ENCODE peak calls at places on chromosomes 7 and 10, in nine cellular contexts. J, U, Z, C, G, R, H, E and V are unnamed samples.

GRCh38 chr10:74437822-74438221 is 286.8 kb downstream of the ADK start:
- DNase-seq in J (no peak), U (no peak), Z (no peak), C (no peak), G (no peak), R (no peak), H (no peak), E (no peak), V (no peak)

GRCh38 chr7:69812756-69813155 is 214.5 kb downstream of the AUTS2 start:
- DNase-seq in J (no peak), U (no peak), Z (no peak), C (no peak), G (no peak), R (no peak), H (no peak), E (no peak), V (no peak)

GRCh38 chr7:133475655-133476054 is 222.8 kb downstream of the EXOC4 start:
- DNase-seq in J (no peak), U (no peak), Z (no peak), C (no peak), G (no peak), R (no peak), H (no peak), E (no peak), V (no peak)

GRCh38 chr10:127135844-127136577 is 60.4 kb downstream of the INSYN2A start:
- DNase-seq in J (no peak), U (no peak), Z (no peak), C (no peak), G (no peak), R (no peak), H (no peak), E (no peak), V (no peak)

GRCh38 chr7:81260152-81260551 is 341.3 kb upstream of the SEMA3C start:
- DNase-seq in J (no peak), U (no peak), Z (no peak), C (no peak), G (no peak), R (no peak), H (no peak), E (no peak), V (no peak)

GRCh38 chr10:60140681-60141632 is 234.6 kb upstream of the CCDC6 start:
- DNase-seq in J (no peak), U (no peak), Z (peak), C (no peak), G (no peak), R (peak), H (no peak), E (no peak), V (peak)

GRCh38 chr10:72702868-72703581 is 11.1 kb downstream of the MCU start:
- DNase-seq in J (no peak), U (no peak), Z (no peak), C (no peak), G (no peak), R (no peak), H (no peak), E (no peak), V (no peak)

GRCh38 chr7:146054909-146055308 is 61.7 kb upstream of the CNTNAP2 start:
- DNase-seq in J (no peak), U (no peak), Z (no peak), C (no peak), G (no peak), R (no peak), H (no peak), E (no peak), V (no peak)

GRCh38 chr10:20128796-20129195 is 312.6 kb downstream of the PLXDC2 start:
- DNase-seq in J (no peak), U (no peak), Z (no peak), C (no peak), G (no peak), R (no peak), H (no peak), E (no peak), V (no peak)

GRCh38 chr10:88920198-88920597 is 32.4 kb downstream of the ACTA2 start:
- DNase-seq in J (no peak), U (no peak), Z (no peak), C (no peak), G (no peak), R (no peak), H (no peak), E (no peak), V (no peak)

GRCh38 chr7:47464266-47464665 is 117.6 kb downstream of the TNS3 start:
- DNase-seq in J (no peak), U (no peak), Z (no peak), C (no peak), G (no peak), R (no peak), H (no peak), E (no peak), V (no peak)